ENCODE peak calls at places on chromosomes 11 and 22, in seven cellular contexts. T, L, Q, N, R, E and H are unnamed samples.

GRCh38 chr11:61891331-61892084 is at the start of gene FADS3:
- DNase-seq in R (no peak), E (peak; percentile 87), Q (peak; percentile 84), N (peak; percentile 68), L (peak; percentile 73), T (peak; percentile 71), H (peak; percentile 70)

GRCh38 chr22:39717099-39717498 is 146.5 kb downstream of the CACNA1I start:
- DNase-seq in E (no peak), N (no peak), R (no peak), T (no peak), Q (no peak), L (no peak), H (no peak)

GRCh38 chr22:44449061-44449682 is 48.9 kb downstream of the RTL6 start:
- DNase-seq in E (peak; percentile 95), T (no peak), N (no peak), R (no peak), L (no peak), Q (peak; percentile 91), H (no peak)

GRCh38 chr11:58788355-58789023 is 56.0 kb downstream of the GLYATL2 start:
- DNase-seq in R (no peak), L (peak; percentile 47), E (peak; percentile 78), N (no peak), T (peak; percentile 9), Q (peak; percentile 60), H (peak; percentile 35)

GRCh38 chr22:48835364-48835763 is 992.3 kb downstream of the BRD1 start:
- DNase-seq in R (no peak), Q (no peak), E (no peak), L (no peak), N (no peak), T (no peak), H (no peak)

GRCh38 chr11:106231591-106231990 is 154.1 kb downstream of the AASDHPPT start:
- DNase-seq in N (no peak), R (no peak), Q (peak; percentile 45), T (no peak), L (no peak), E (peak; percentile 59), H (no peak)

GRCh38 chr11:109140857-109141515 is 281.0 kb upstream of the C11orf87 start:
- DNase-seq in T (no peak), E (no peak), N (no peak), Q (no peak), R (no peak), L (no peak), H (no peak)

GRCh38 chr11:30196400-30197206 is 34.2 kb upstream of the FSHB start:
- DNase-seq in N (no peak), R (no peak), Q (peak; percentile 42), E (peak; percentile 58), T (no peak), L (peak; percentile 68), H (peak; percentile 39)

GRCh38 chr22:17388235-17388634 is 19.0 kb downstream of the CECR2 start:
- DNase-seq in T (no peak), Q (no peak), R (no peak), N (no peak), E (no peak), L (no peak), H (no peak)

GRCh38 chr11:102497061-102497460 is 33.5 kb downstream of the MMP7 start:
- DNase-seq in Q (peak; percentile 58), L (no peak), R (no peak), E (peak; percentile 55), N (no peak), T (no peak), H (no peak)

GRCh38 chr11:72243567-72244316 is at the start of gene PHOX2A:
- DNase-seq in E (no peak), R (no peak), L (no peak), N (no peak), T (no peak), Q (no peak), H (no peak)

GRCh38 chr22:37552560-37553163 is 7.6 kb upstream of the CDC42EP1 start:
- DNase-seq in Q (peak; percentile 71), N (no peak), T (no peak), R (no peak), E (peak; percentile 61), L (no peak), H (no peak)

GRCh38 chr22:49519117-49519737 is 308.4 kb downstream of the BRD1 start:
- DNase-seq in E (no peak), L (no peak), N (no peak), Q (no peak), T (no peak), R (no peak), H (no peak)

GRCh38 chr22:40552070-40552469 is 84.4 kb downstream of the MRTFA start:
- DNase-seq in N (no peak), T (no peak), L (no peak), E (no peak), Q (no peak), R (no peak), H (no peak)

GRCh38 chr11:35976434-35976833 is 32.6 kb downstream of the LDLRAD3 start:
- DNase-seq in T (no peak), L (no peak), R (no peak), E (no peak), Q (no peak), N (no peak), H (no peak)

GRCh38 chr11:125945797-125946520 is at the start of gene VSIG10L2:
- DNase-seq in E (no peak), Q (no peak), T (no peak), R (no peak), L (no peak), N (no peak), H (no peak)

GRCh38 chr22:39937881-39938280 is 22.3 kb upstream of the TMA7B start:
- DNase-seq in Q (no peak), R (no peak), T (no peak), E (no peak), N (no peak), L (no peak), H (no peak)

GRCh38 chr22:49880281-49880680 is 26.6 kb downstream of the ZBED4 start:
- DNase-seq in N (no peak), L (no peak), E (no peak), Q (no peak), R (no peak), T (no peak), H (no peak)

GRCh38 chr22:33391298-33391697 is 333.1 kb upstream of the SYN3 start:
- DNase-seq in E (no peak), Q (no peak), R (no peak), T (no peak), N (no peak), L (no peak), H (no peak)

GRCh38 chr11:76690736-76691135 is 20.2 kb upstream of the LRRC32 start:
- DNase-seq in Q (peak; percentile 80), T (no peak), E (peak; percentile 81), R (no peak), L (no peak), N (no peak), H (no peak)

GRCh38 chr11:2885017-2885675 is 429 bp downstream of the CDKN1C start:
- DNase-seq in T (no peak), R (no peak), Q (peak; percentile 49), N (no peak), L (peak; percentile 48), E (peak; percentile 62), H (no peak)

GRCh38 chr11:5291207-5291838 is 10.4 kb downstream of the OR51B4 start:
- DNase-seq in L (peak; percentile 18), E (peak; percentile 56), N (no peak), R (no peak), Q (peak; percentile 31), T (no peak), H (peak; percentile 52)